ENCODE peak calls at places on chromosomes 3 and 15, in seven cellular contexts. One of them, this sample, is unnamed.

GRCh38 chr3:124234852-124235252 is 242.9 kb upstream of the ROPN1 start:
- DNase-seq in GM23338: no peak
- DNase-seq in PC-3: no peak
- DNase-seq in neural progenitor cell: no peak
- DNase-seq in HCT116: no peak
- DNase-seq in hepatocyte: no peak
- DNase-seq in MM.1S: no peak
- DNase-seq in this sample: no peak

GRCh38 chr15:31782951-31783350 is 247.4 kb upstream of the CHRNA7 start:
- DNase-seq in GM23338: peak; percentile 51
- DNase-seq in PC-3: no peak
- DNase-seq in neural progenitor cell: peak; percentile 5
- DNase-seq in HCT116: no peak
- DNase-seq in hepatocyte: no peak
- DNase-seq in MM.1S: no peak
- DNase-seq in this sample: no peak

GRCh38 chr3:69568926-69569325 is 170.3 kb upstream of the MITF start:
- DNase-seq in GM23338: no peak
- DNase-seq in PC-3: no peak
- DNase-seq in neural progenitor cell: no peak
- DNase-seq in HCT116: no peak
- DNase-seq in hepatocyte: no peak
- DNase-seq in MM.1S: no peak
- DNase-seq in this sample: peak; percentile 1

GRCh38 chr3:145058483-145058882 is 1086.9 kb downstream of the DIPK2A start:
- DNase-seq in GM23338: no peak
- DNase-seq in PC-3: peak; percentile 38
- DNase-seq in neural progenitor cell: no peak
- DNase-seq in HCT116: no peak
- DNase-seq in hepatocyte: no peak
- DNase-seq in MM.1S: no peak
- DNase-seq in this sample: no peak

GRCh38 chr3:12884104-12884742 is 42.9 kb upstream of the RPL32 start:
- DNase-seq in GM23338: no peak
- DNase-seq in PC-3: no peak
- DNase-seq in neural progenitor cell: no peak
- DNase-seq in HCT116: no peak
- DNase-seq in hepatocyte: no peak
- DNase-seq in MM.1S: no peak
- DNase-seq in this sample: peak; percentile 58

GRCh38 chr3:11690863-11691833 is 47.4 kb upstream of the VGLL4 start:
- DNase-seq in GM23338: peak; percentile 72
- DNase-seq in PC-3: peak; percentile 72
- DNase-seq in neural progenitor cell: peak; percentile 7
- DNase-seq in HCT116: no peak
- DNase-seq in hepatocyte: peak; percentile 22
- DNase-seq in MM.1S: no peak
- DNase-seq in this sample: peak; percentile 49

GRCh38 chr15:38474155-38474757 is 20.3 kb downstream of the FAM98B start:
- DNase-seq in GM23338: peak; percentile 61
- DNase-seq in PC-3: peak; percentile 66
- DNase-seq in neural progenitor cell: peak; percentile 68
- DNase-seq in HCT116: peak; percentile 29
- DNase-seq in hepatocyte: peak; percentile 72
- DNase-seq in MM.1S: peak; percentile 42
- DNase-seq in this sample: peak; percentile 82

GRCh38 chr3:69806735-69807438 is 67.6 kb downstream of the MITF start:
- DNase-seq in GM23338: no peak
- DNase-seq in PC-3: peak; percentile 71
- DNase-seq in neural progenitor cell: no peak
- DNase-seq in HCT116: no peak
- DNase-seq in hepatocyte: no peak
- DNase-seq in MM.1S: no peak
- DNase-seq in this sample: peak; percentile 83

GRCh38 chr3:14138878-14139659 is 14.2 kb downstream of the TMEM43 start:
- DNase-seq in GM23338: no peak
- DNase-seq in PC-3: no peak
- DNase-seq in neural progenitor cell: no peak
- DNase-seq in HCT116: no peak
- DNase-seq in hepatocyte: no peak
- DNase-seq in MM.1S: no peak
- DNase-seq in this sample: no peak

GRCh38 chr3:135106445-135106844 is 311.4 kb downstream of the EPHB1 start:
- DNase-seq in GM23338: peak; percentile 82
- DNase-seq in PC-3: peak; percentile 32
- DNase-seq in neural progenitor cell: peak; percentile 84
- DNase-seq in HCT116: no peak
- DNase-seq in hepatocyte: peak; percentile 83
- DNase-seq in MM.1S: peak; percentile 34
- DNase-seq in this sample: peak; percentile 55

GRCh38 chr3:61371123-61371522 is 119.9 kb upstream of the FHIT start:
- DNase-seq in GM23338: peak; percentile 56
- DNase-seq in PC-3: peak; percentile 27
- DNase-seq in neural progenitor cell: peak; percentile 34
- DNase-seq in HCT116: peak; percentile 35
- DNase-seq in hepatocyte: peak; percentile 15
- DNase-seq in MM.1S: peak; percentile 42
- DNase-seq in this sample: no peak

GRCh38 chr15:82709421-82710207 is at the start of gene AP3B2:
- DNase-seq in GM23338: peak; percentile 93
- DNase-seq in PC-3: peak; percentile 58
- DNase-seq in neural progenitor cell: peak; percentile 94
- DNase-seq in HCT116: no peak
- DNase-seq in hepatocyte: peak; percentile 90
- DNase-seq in MM.1S: peak; percentile 77
- DNase-seq in this sample: peak; percentile 91

GRCh38 chr3:15273214-15273613 is 59.2 kb downstream of the SH3BP5 start:
- DNase-seq in GM23338: no peak
- DNase-seq in PC-3: no peak
- DNase-seq in neural progenitor cell: no peak
- DNase-seq in HCT116: no peak
- DNase-seq in hepatocyte: no peak
- DNase-seq in MM.1S: no peak
- DNase-seq in this sample: no peak

GRCh38 chr15:67049351-67050044 is 15.9 kb upstream of the SMAD3 start:
- DNase-seq in GM23338: no peak
- DNase-seq in PC-3: peak; percentile 85
- DNase-seq in neural progenitor cell: no peak
- DNase-seq in HCT116: no peak
- DNase-seq in hepatocyte: peak; percentile 76
- DNase-seq in MM.1S: no peak
- DNase-seq in this sample: peak; percentile 84

GRCh38 chr15:24676431-24676830 is 856 bp downstream of the NPAP1 start:
- DNase-seq in GM23338: peak; percentile 74
- DNase-seq in PC-3: no peak
- DNase-seq in neural progenitor cell: peak; percentile 27
- DNase-seq in HCT116: no peak
- DNase-seq in hepatocyte: no peak
- DNase-seq in MM.1S: no peak
- DNase-seq in this sample: no peak

GRCh38 chr3:4416961-4417360 is 50.1 kb downstream of the SUMF1 start:
- DNase-seq in GM23338: no peak
- DNase-seq in PC-3: peak; percentile 100
- DNase-seq in neural progenitor cell: no peak
- DNase-seq in HCT116: peak; percentile 6
- DNase-seq in hepatocyte: no peak
- DNase-seq in MM.1S: no peak
- DNase-seq in this sample: peak; percentile 98

GRCh38 chr15:90565866-90566265 is 36.1 kb downstream of the CRTC3 start:
- DNase-seq in GM23338: no peak
- DNase-seq in PC-3: no peak
- DNase-seq in neural progenitor cell: no peak
- DNase-seq in HCT116: no peak
- DNase-seq in hepatocyte: no peak
- DNase-seq in MM.1S: no peak
- DNase-seq in this sample: no peak

GRCh38 chr3:132871956-132872355 is 149.7 kb upstream of the NPHP3 start:
- DNase-seq in GM23338: no peak
- DNase-seq in PC-3: no peak
- DNase-seq in neural progenitor cell: no peak
- DNase-seq in HCT116: no peak
- DNase-seq in hepatocyte: no peak
- DNase-seq in MM.1S: no peak
- DNase-seq in this sample: no peak

GRCh38 chr15:63912061-63912615 is 78.4 kb upstream of the HERC1 start:
- DNase-seq in GM23338: no peak
- DNase-seq in PC-3: no peak
- DNase-seq in neural progenitor cell: no peak
- DNase-seq in HCT116: no peak
- DNase-seq in hepatocyte: no peak
- DNase-seq in MM.1S: no peak
- DNase-seq in this sample: no peak

GRCh38 chr3:43709022-43709421 is 18.3 kb downstream of the ABHD5 start:
- DNase-seq in GM23338: no peak
- DNase-seq in PC-3: peak; percentile 23
- DNase-seq in neural progenitor cell: no peak
- DNase-seq in HCT116: no peak
- DNase-seq in hepatocyte: no peak
- DNase-seq in MM.1S: no peak
- DNase-seq in this sample: peak; percentile 86
- TF ChIP-seq EZH2phosphoT487 in GM23338: no peak
- TF ChIP-seq EZH2phosphoT487 in PC-3: no peak
- TF ChIP-seq EZH2phosphoT487 in neural progenitor cell: no peak
- TF ChIP-seq EZH2phosphoT487 in HCT116: no peak
- TF ChIP-seq EZH2phosphoT487 in hepatocyte: no peak
- TF ChIP-seq EZH2phosphoT487 in MM.1S: no peak
- TF ChIP-seq EZH2phosphoT487 in this sample: no peak

GRCh38 chr3:45593708-45594601 is 596 bp upstream of the LIMD1 start:
- DNase-seq in GM23338: peak; percentile 85
- DNase-seq in PC-3: peak; percentile 83
- DNase-seq in neural progenitor cell: peak; percentile 90
- DNase-seq in HCT116: peak; percentile 47
- DNase-seq in hepatocyte: peak; percentile 89
- DNase-seq in MM.1S: peak; percentile 87
- DNase-seq in this sample: peak; percentile 90
- TF ChIP-seq EZH2 in GM23338: no peak
- TF ChIP-seq EZH2 in PC-3: no peak
- TF ChIP-seq EZH2 in neural progenitor cell: no peak
- TF ChIP-seq EZH2 in HCT116: no peak
- TF ChIP-seq EZH2 in hepatocyte: no peak
- TF ChIP-seq EZH2 in MM.1S: no peak
- TF ChIP-seq EZH2 in this sample: no peak

GRCh38 chr3:191357909-191358308 is 27.6 kb upstream of the UTS2B start:
- DNase-seq in GM23338: peak; percentile 34
- DNase-seq in PC-3: no peak
- DNase-seq in neural progenitor cell: no peak
- DNase-seq in HCT116: no peak
- DNase-seq in hepatocyte: no peak
- DNase-seq in MM.1S: no peak
- DNase-seq in this sample: no peak

GRCh38 chr3:191353022-191353777 is 22.9 kb upstream of the UTS2B start:
- DNase-seq in GM23338: no peak
- DNase-seq in PC-3: no peak
- DNase-seq in neural progenitor cell: peak; percentile 24
- DNase-seq in HCT116: no peak
- DNase-seq in hepatocyte: no peak
- DNase-seq in MM.1S: no peak
- DNase-seq in this sample: no peak

GRCh38 chr3:191358929-191359328 is 28.6 kb upstream of the UTS2B start:
- DNase-seq in GM23338: peak; percentile 52
- DNase-seq in PC-3: no peak
- DNase-seq in neural progenitor cell: no peak
- DNase-seq in HCT116: no peak
- DNase-seq in hepatocyte: no peak
- DNase-seq in MM.1S: no peak
- DNase-seq in this sample: no peak

GRCh38 chr3:191355406-191355805 is 25.1 kb upstream of the UTS2B start:
- DNase-seq in GM23338: no peak
- DNase-seq in PC-3: no peak
- DNase-seq in neural progenitor cell: no peak
- DNase-seq in HCT116: no peak
- DNase-seq in hepatocyte: no peak
- DNase-seq in MM.1S: no peak
- DNase-seq in this sample: no peak

DNA sequence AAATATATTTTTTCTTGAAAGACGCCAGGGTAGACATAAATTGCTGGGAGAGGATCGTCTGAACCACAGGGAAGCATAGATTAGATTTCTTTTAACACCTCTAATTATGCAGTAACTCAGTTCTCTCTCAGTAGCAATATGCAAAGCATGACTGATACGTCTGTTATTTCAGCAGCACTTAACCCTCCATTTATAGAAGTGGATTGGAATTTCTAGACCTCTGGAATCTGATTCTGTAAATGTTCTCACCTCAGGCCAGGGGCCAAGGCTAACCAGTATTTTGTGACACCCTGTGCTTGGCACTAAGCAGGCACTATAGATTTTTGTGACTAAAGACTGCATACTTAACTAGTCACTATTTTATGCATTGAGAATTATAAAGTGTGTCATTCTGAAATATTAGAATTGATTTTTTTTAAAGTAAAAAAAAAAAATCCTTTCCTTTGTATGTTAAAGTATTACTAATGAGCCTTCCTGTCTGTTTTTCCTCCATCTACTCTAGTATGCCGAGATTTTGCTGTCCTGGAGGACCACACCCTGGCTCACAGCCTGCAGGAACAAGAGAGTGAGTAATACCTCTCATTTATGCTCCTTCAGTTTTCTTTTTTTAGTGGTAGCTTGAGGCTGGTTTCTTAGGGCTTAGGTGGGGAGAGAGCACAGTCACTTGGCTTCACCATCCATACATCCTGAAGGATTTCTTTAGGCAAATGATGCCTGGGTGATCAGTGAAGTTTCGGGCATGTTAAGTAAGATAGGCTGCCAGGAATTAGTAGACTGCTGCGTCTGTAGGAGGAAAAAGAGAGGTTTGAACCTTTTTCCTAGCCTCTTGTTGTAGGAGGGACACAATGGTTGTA is 26.5 kb upstream of the UTS2B start:
- DNase-seq in GM23338: peak; percentile 29
- DNase-seq in PC-3: peak; percentile 77
- DNase-seq in neural progenitor cell: no peak
- DNase-seq in HCT116: peak; percentile 42
- DNase-seq in hepatocyte: peak; percentile 39
- DNase-seq in MM.1S: no peak
- DNase-seq in this sample: peak; percentile 92
- TF ChIP-seq EZH2phosphoT487 in GM23338: no peak
- TF ChIP-seq EZH2phosphoT487 in PC-3: no peak
- TF ChIP-seq EZH2phosphoT487 in neural progenitor cell: no peak
- TF ChIP-seq EZH2phosphoT487 in HCT116: no peak
- TF ChIP-seq EZH2phosphoT487 in hepatocyte: no peak
- TF ChIP-seq EZH2phosphoT487 in MM.1S: no peak
- TF ChIP-seq EZH2phosphoT487 in this sample: peak; percentile 51

DNA sequence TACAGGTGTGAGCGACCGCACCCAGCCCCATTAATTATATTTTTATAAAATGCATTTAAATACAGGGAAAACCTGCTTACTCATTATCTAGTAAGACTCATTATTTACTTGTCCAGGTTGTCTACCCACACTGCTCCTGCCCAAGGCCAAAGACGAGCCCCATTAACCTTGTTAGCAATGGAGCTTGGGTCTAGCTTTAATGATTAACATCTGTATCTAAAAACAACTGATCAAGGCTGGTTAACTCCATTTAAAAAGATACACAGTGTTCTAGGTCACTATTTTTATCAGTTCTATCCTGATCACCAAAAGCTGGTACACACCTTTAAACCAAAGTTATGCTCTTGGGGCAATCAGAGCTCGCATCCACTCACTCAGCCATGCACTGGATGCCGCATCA is 10.4 kb upstream of the NCKIPSD start:
- DNase-seq in GM23338: no peak
- DNase-seq in PC-3: no peak
- DNase-seq in neural progenitor cell: no peak
- DNase-seq in HCT116: no peak
- DNase-seq in hepatocyte: no peak
- DNase-seq in MM.1S: no peak
- DNase-seq in this sample: no peak
- TF ChIP-seq EZH2 in GM23338: no peak
- TF ChIP-seq EZH2 in PC-3: no peak
- TF ChIP-seq EZH2 in neural progenitor cell: no peak
- TF ChIP-seq EZH2 in HCT116: no peak
- TF ChIP-seq EZH2 in hepatocyte: no peak
- TF ChIP-seq EZH2 in MM.1S: no peak
- TF ChIP-seq EZH2 in this sample: no peak

This sample was measured in GM23248.